ENCODE peak calls at places on chromosomes 4 and X, in five cellular contexts. F, O, M, D and R are unnamed samples.

GRCh38 chr4:76688737-76689078 is 209.2 kb downstream of the SOWAHB start:
- DNase-seq in M (no peak), F (no peak), O (no peak), D (no peak), R (no peak)

GRCh38 chrX:7347465-7347864 is 199.5 kb upstream of the PUDP start:
- DNase-seq in F (no peak), O (no peak), D (no peak), M (no peak), R (no peak)

GRCh38 chr4:110597582-110597981 is 25.3 kb downstream of the PITX2 start:
- DNase-seq in M (no peak), O (no peak), F (no peak), D (no peak), R (no peak)

GRCh38 chr4:61583696-61584095 is 383.6 kb downstream of the ADGRL3 start:
- DNase-seq in M (no peak), F (no peak), D (no peak), O (no peak), R (no peak)

GRCh38 chrX:150525061-150525919 is 43.1 kb upstream of the MTM1 start:
- DNase-seq in M (no peak), O (no peak), F (peak; percentile 36), D (no peak), R (no peak)

GRCh38 chr4:87848622-87849351 is 16.0 kb downstream of the MEPE start:
- DNase-seq in O (peak; percentile 66), M (peak; percentile 15), D (no peak), F (peak; percentile 45), R (peak; percentile 73)

GRCh38 chrX:109448539-109448938 is 33.3 kb downstream of the GUCY2F start:
- DNase-seq in M (no peak), O (no peak), F (no peak), D (no peak), R (no peak)

GRCh38 chrX:74382613-74383012 is 38.7 kb upstream of the SLC16A2 start:
- DNase-seq in O (peak; percentile 51), D (peak; percentile 77), M (peak; percentile 69), F (peak; percentile 60), R (peak; percentile 72)

GRCh38 chrX:10109695-10110094 is 47.1 kb upstream of the CLCN4 start:
- DNase-seq in F (no peak), D (peak; percentile 82), O (peak; percentile 53), M (no peak), R (peak; percentile 90)

GRCh38 chrX:118521435-118521834 is 25.8 kb downstream of the DOCK11 start:
- DNase-seq in O (no peak), F (no peak), D (no peak), M (no peak), R (no peak)

GRCh38 chr4:169201144-169202124 is 69.3 kb downstream of the SH3RF1 start:
- DNase-seq in M (no peak), O (no peak), F (no peak), D (no peak), R (no peak)

GRCh38 chr4:8746523-8747466 is 124.8 kb downstream of the HMX1 start:
- DNase-seq in M (no peak), D (peak; percentile 44), O (no peak), F (no peak), R (peak; percentile 42)

GRCh38 chrX:68428431-68428830 is 4.9 kb downstream of the OPHN1 start:
- DNase-seq in O (no peak), M (no peak), F (no peak), D (no peak), R (no peak)

GRCh38 chr4:149956678-149957077 is 121.6 kb upstream of the DCLK2 start:
- DNase-seq in D (no peak), M (no peak), O (no peak), F (no peak), R (no peak)

GRCh38 chr4:1447676-1448588 is 41.7 kb upstream of the NKX1-1 start:
- DNase-seq in M (no peak), O (no peak), F (peak; percentile 11), D (no peak), R (peak; percentile 37)

GRCh38 chr4:2438822-2439718 is 20.3 kb downstream of the CFAP99 start:
- DNase-seq in D (no peak), O (no peak), M (no peak), F (no peak), R (no peak)

GRCh38 chr4:179040259-179040658 is 1598.0 kb upstream of the AGA start:
- DNase-seq in M (no peak), O (no peak), D (no peak), F (no peak), R (no peak)

GRCh38 chr4:181106410-181106809 is 1136.8 kb upstream of the TENM3 start:
- DNase-seq in M (no peak), D (no peak), O (no peak), F (no peak), R (no peak)

GRCh38 chr4:109701566-109702399 is 1.5 kb downstream of the CASP6 start:
- DNase-seq in M (no peak), D (no peak), F (no peak), O (no peak), R (no peak)

GRCh38 chr4:915595-915994 is 16.5 kb downstream of the GAK start:
- DNase-seq in F (no peak), D (peak; percentile 47), O (no peak), M (no peak), R (peak; percentile 56)

GRCh38 chr4:87896020-87896621 is 63.4 kb downstream of the MEPE start:
- DNase-seq in O (no peak), M (peak; percentile 14), D (no peak), F (no peak), R (no peak)

GRCh38 chr4:173488656-173489055 is 41.4 kb downstream of the HAND2 start:
- DNase-seq in F (no peak), M (no peak), O (no peak), D (no peak), R (no peak)

GRCh38 chrX:28391528-28391927 is 195.7 kb upstream of the IL1RAPL1 start:
- DNase-seq in F (no peak), O (no peak), M (no peak), D (no peak), R (no peak)

GRCh38 chr4:78222575-78223186 is 165.6 kb downstream of the FRAS1 start:
- DNase-seq in F (no peak), O (no peak), M (no peak), D (no peak), R (no peak)

GRCh38 chrX:22429704-22430103 is 157.0 kb downstream of the CBLL2 start:
- DNase-seq in M (no peak), O (no peak), F (no peak), D (no peak), R (no peak)

GRCh38 chrX:22424141-22424915 is 151.6 kb downstream of the CBLL2 start:
- DNase-seq in M (no peak), F (no peak), O (no peak), D (no peak), R (no peak)

GRCh38 chrX:22430701-22431100 is 158.0 kb downstream of the CBLL2 start:
- DNase-seq in O (no peak), M (no peak), D (no peak), F (no peak), R (no peak)

DNA sequence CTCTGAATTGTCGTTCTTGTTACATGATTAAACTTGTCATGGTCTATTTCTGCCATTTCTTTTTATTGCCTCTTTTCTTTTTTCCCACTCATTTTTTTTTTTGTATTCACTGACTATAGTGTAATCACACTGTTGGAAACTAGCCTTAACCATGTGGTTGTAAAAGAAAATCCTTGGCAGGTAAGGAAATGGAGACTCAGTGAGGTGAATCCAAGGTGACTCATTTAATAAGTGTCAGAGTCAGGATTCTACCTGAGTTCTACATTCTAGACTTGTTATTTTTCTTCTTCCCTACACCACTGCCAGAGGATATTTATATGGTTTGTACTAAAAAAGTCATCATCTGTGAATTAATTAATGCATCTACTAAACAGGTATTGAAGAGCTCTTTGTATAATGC is 152.2 kb downstream of the CBLL2 start:
- DNase-seq in M (no peak), O (no peak), D (no peak), F (no peak), R (no peak)
- H3K27ac ChIP-seq in M (no peak overlapping the region), O (no peak overlapping the region), D (no peak overlapping the region), F (no peak overlapping the region), R (no peak overlapping the region)

GRCh38 chrX:136198010-136198409 is 50.7 kb downstream of the FHL1 start:
- DNase-seq in D (no peak), M (no peak), F (no peak), O (no peak), R (no peak)

GRCh38 chrX:136198678-136199243 is 51.4 kb downstream of the FHL1 start:
- DNase-seq in M (no peak), D (no peak), F (no peak), O (no peak), R (no peak)

GRCh38 chrX:136195247-136195646 is 47.9 kb downstream of the FHL1 start:
- DNase-seq in O (no peak), F (no peak), D (no peak), M (no peak), R (no peak)

GRCh38 chrX:136194546-136194945 is 47.2 kb downstream of the FHL1 start:
- DNase-seq in M (no peak), D (no peak), F (no peak), O (no peak), R (no peak)

GRCh38 chrX:136196691-136197155 is 49.4 kb downstream of the FHL1 start:
- DNase-seq in O (no peak), M (no peak), D (no peak), F (no peak), R (no peak)
- TF ChIP-seq POLR2A in O (no peak), M (no peak), D (no peak), F (no peak), R (peak; percentile 52)

GRCh38 chrX:136386173-136386572 is 85.4 kb downstream of the ADGRG4 start:
- DNase-seq in O (no peak), F (no peak), M (no peak), D (no peak), R (no peak)

GRCh38 chrX:136390921-136391320 is 90.2 kb downstream of the ADGRG4 start:
- DNase-seq in O (no peak), F (no peak), D (no peak), M (no peak), R (no peak)

GRCh38 chrX:136387951-136388502 is 87.3 kb downstream of the ADGRG4 start:
- DNase-seq in D (no peak), F (no peak), M (no peak), O (peak; percentile 24), R (no peak)

DNA sequence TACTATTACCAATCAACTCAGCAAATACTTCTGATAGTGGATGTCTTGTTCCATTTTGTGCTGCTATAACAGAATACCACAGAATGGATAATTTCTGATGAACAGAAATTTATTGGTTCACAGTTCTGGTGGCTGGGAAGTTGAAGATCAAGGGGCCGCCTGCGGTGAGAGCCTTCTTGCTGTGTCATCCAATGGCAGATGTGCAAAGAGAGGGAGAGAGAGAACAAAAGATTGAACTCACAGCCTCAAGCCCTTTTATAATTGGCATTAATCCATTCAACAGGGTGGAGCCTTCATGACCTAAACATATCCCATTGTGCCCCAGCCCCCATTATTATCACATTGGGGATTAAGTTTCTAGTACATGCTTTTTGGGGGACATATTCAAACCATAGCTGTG is 86.1 kb downstream of the ADGRG4 start:
- DNase-seq in F (no peak), D (no peak), O (no peak), M (no peak), R (no peak)
- H3K4me1 ChIP-seq in F (no peaks in the 10 kb centered on the region), D (no peaks in the 10 kb centered on the region), O (no peaks in the 10 kb centered on the region), M (no peaks in the 10 kb centered on the region), R (no peaks in the 10 kb centered on the region)

GRCh38 chrX:44667771-44668170 is 125.1 kb upstream of the FUNDC1 start:
- DNase-seq in D (no peak), F (no peak), O (no peak), M (no peak), R (no peak)

GRCh38 chrX:44674906-44675305 is 132.2 kb upstream of the FUNDC1 start:
- DNase-seq in D (no peak), F (no peak), M (no peak), O (no peak), R (no peak)

GRCh38 chrX:44675364-44676024 is 132.8 kb upstream of the FUNDC1 start:
- DNase-seq in M (peak; percentile 26), O (peak; percentile 54), D (no peak), F (peak; percentile 19), R (peak; percentile 67)

GRCh38 chrX:44669626-44670025 is 127.0 kb upstream of the FUNDC1 start:
- DNase-seq in M (no peak), D (no peak), O (no peak), F (no peak), R (no peak)
- H3K27ac ChIP-seq in M (no peak overlapping the region), D (no peak overlapping the region), O (no peak overlapping the region), F (no peak overlapping the region), R (no peak overlapping the region)